ENCODE peak calls at places on chromosomes 3 and 15, in five cellular contexts. One of them, this sample, is unnamed.

GRCh38 chr15:96888764-96889163 is 558.3 kb downstream of the NR2F2 start:
- DNase-seq in spleen: no peak
- DNase-seq in GM12865: no peak
- DNase-seq in GM12878: no peak
- DNase-seq in astrocyte: no peak
- DNase-seq in this sample: no peak

GRCh38 chr3:197317250-197317963 is 19.0 kb upstream of the DLG1 start:
- DNase-seq in GM12878: no peak
- DNase-seq in GM12865: no peak
- DNase-seq in astrocyte: peak; percentile 98
- DNase-seq in spleen: no peak
- DNase-seq in this sample: peak; percentile 91

GRCh38 chr3:62873672-62874397 is 1.4 kb downstream of the CADPS start:
- DNase-seq in GM12865: peak; percentile 9
- DNase-seq in astrocyte: peak; percentile 50
- DNase-seq in GM12878: no peak
- DNase-seq in spleen: peak; percentile 67
- DNase-seq in this sample: no peak

GRCh38 chr3:10219737-10220136 is 28.5 kb upstream of the TATDN2 start:
- DNase-seq in GM12878: no peak
- DNase-seq in spleen: peak; percentile 51
- DNase-seq in GM12865: no peak
- DNase-seq in astrocyte: no peak
- DNase-seq in this sample: no peak

GRCh38 chr3:64395490-64395889 is 170.2 kb upstream of the PRICKLE2 start:
- DNase-seq in GM12878: no peak
- DNase-seq in spleen: no peak
- DNase-seq in GM12865: peak; percentile 21
- DNase-seq in astrocyte: no peak
- DNase-seq in this sample: no peak

GRCh38 chr3:157237886-157238285 is 77.9 kb upstream of the CCNL1 start:
- DNase-seq in spleen: no peak
- DNase-seq in astrocyte: no peak
- DNase-seq in GM12878: no peak
- DNase-seq in GM12865: no peak
- DNase-seq in this sample: no peak

GRCh38 chr15:90402806-90403205 is 14.8 kb downstream of the IQGAP1 start:
- DNase-seq in astrocyte: no peak
- DNase-seq in GM12878: no peak
- DNase-seq in spleen: no peak
- DNase-seq in GM12865: no peak
- DNase-seq in this sample: no peak

GRCh38 chr15:94743668-94744067 is 512.3 kb downstream of the MCTP2 start:
- DNase-seq in astrocyte: no peak
- DNase-seq in GM12878: no peak
- DNase-seq in spleen: no peak
- DNase-seq in GM12865: no peak
- DNase-seq in this sample: no peak

GRCh38 chr3:69890094-69890493 is 109.4 kb upstream of the SAMMSON start:
- DNase-seq in spleen: no peak
- DNase-seq in astrocyte: peak; percentile 23
- DNase-seq in GM12865: no peak
- DNase-seq in GM12878: no peak
- DNase-seq in this sample: no peak

GRCh38 chr3:126137490-126138130 is 42.8 kb downstream of the ALDH1L1 start:
- DNase-seq in GM12865: no peak
- DNase-seq in astrocyte: no peak
- DNase-seq in spleen: peak; percentile 37
- DNase-seq in GM12878: no peak
- DNase-seq in this sample: no peak

GRCh38 chr3:119778811-119779210 is 3.1 kb upstream of the NR1I2 start:
- DNase-seq in GM12878: no peak
- DNase-seq in astrocyte: no peak
- DNase-seq in spleen: no peak
- DNase-seq in GM12865: no peak
- DNase-seq in this sample: no peak

GRCh38 chr15:44300567-44300966 is 12.0 kb downstream of the GOLM2 start:
- DNase-seq in astrocyte: no peak
- DNase-seq in GM12878: no peak
- DNase-seq in GM12865: peak; percentile 18
- DNase-seq in spleen: no peak
- DNase-seq in this sample: no peak

DNA sequence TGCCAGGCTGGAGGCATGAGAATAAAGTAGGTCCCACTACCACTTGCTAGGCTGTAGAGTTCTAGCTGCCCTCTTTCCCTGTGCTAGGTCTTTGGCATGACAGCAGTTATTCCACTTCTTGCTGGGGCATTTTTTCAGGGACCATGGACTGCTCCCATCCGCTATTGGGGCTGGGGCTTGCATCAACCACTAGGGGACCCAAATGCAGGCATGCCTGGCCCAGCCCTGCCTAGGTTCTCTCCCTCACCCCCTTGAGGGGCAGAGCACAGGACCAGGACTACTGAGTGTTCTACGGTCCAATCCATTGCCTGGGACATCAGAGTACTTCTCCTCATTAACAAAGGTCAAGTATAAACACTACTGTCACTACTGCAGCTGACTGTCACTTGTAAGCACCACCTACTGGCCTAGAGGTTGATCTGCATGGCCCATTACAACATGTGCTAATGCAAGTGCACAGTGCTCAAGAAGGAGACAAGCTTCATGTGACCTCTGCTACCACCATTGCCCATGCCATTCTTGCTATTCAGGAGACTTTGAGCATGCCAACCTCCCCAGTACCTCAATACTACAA is 270.5 kb downstream of the MBNL1 start:
- DNase-seq in spleen: no peak
- DNase-seq in astrocyte: no peak
- DNase-seq in GM12865: peak; percentile 42
- DNase-seq in GM12878: no peak
- DNase-seq in this sample: no peak
- TF ChIP-seq CTCF in spleen: no peak
- TF ChIP-seq CTCF in astrocyte: no peak
- TF ChIP-seq CTCF in GM12865: peak; percentile 27
- TF ChIP-seq CTCF in GM12878: no peak
- TF ChIP-seq CTCF in this sample: peak; percentile 1

DNA sequence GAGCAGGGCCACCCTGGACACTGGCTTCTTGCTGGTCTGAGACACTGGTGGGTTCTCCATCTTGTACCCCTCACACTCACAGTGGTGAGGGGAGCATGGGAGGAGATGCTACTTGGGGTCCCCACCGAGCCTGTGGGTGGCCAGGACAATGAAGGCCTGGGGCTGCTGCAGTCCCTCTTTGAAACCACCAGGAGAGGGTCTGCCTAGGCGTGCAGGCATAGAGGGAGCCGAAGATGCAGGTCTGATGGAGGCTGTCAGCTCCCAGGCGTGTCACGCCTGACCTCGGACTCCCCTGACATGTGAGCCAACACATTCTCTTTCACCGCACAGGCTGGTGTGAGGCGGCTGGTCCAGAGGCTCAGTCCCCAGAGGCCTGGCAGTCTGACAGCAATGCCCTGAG is 39.1 kb downstream of the NIPA2 start:
- DNase-seq in spleen: no peak
- DNase-seq in astrocyte: no peak
- DNase-seq in GM12878: no peak
- DNase-seq in GM12865: no peak
- DNase-seq in this sample: no peak
- H3K4me3 ChIP-seq in spleen: no peak overlapping the region
- H3K4me3 ChIP-seq in astrocyte: no peak overlapping the region
- H3K4me3 ChIP-seq in GM12878: no peak overlapping the region
- H3K4me3 ChIP-seq in GM12865: no peak overlapping the region
- H3K4me3 ChIP-seq in this sample: no peak overlapping the region

GRCh38 chr3:195226900-195227447 is 44.0 kb downstream of the XXYLT1 start:
- DNase-seq in astrocyte: no peak
- DNase-seq in spleen: peak; percentile 54
- DNase-seq in GM12865: no peak
- DNase-seq in GM12878: no peak
- DNase-seq in this sample: peak; percentile 44
- TF ChIP-seq CTCF in astrocyte: peak; percentile 24
- TF ChIP-seq CTCF in spleen: no peak
- TF ChIP-seq CTCF in GM12865: peak; percentile 22
- TF ChIP-seq CTCF in GM12878: peak; percentile 27
- TF ChIP-seq CTCF in this sample: peak; percentile 60

GRCh38 chr15:71334434-71334833 is 219.2 kb downstream of the THSD4 start:
- DNase-seq in GM12878: no peak
- DNase-seq in spleen: no peak
- DNase-seq in astrocyte: no peak
- DNase-seq in GM12865: no peak
- DNase-seq in this sample: no peak
- H3K4me3 ChIP-seq in GM12878: no peak overlapping the region
- H3K4me3 ChIP-seq in spleen: no peak overlapping the region
- H3K4me3 ChIP-seq in astrocyte: no peak overlapping the region
- H3K4me3 ChIP-seq in GM12865: no peak overlapping the region
- H3K4me3 ChIP-seq in this sample: no peak overlapping the region

DNA sequence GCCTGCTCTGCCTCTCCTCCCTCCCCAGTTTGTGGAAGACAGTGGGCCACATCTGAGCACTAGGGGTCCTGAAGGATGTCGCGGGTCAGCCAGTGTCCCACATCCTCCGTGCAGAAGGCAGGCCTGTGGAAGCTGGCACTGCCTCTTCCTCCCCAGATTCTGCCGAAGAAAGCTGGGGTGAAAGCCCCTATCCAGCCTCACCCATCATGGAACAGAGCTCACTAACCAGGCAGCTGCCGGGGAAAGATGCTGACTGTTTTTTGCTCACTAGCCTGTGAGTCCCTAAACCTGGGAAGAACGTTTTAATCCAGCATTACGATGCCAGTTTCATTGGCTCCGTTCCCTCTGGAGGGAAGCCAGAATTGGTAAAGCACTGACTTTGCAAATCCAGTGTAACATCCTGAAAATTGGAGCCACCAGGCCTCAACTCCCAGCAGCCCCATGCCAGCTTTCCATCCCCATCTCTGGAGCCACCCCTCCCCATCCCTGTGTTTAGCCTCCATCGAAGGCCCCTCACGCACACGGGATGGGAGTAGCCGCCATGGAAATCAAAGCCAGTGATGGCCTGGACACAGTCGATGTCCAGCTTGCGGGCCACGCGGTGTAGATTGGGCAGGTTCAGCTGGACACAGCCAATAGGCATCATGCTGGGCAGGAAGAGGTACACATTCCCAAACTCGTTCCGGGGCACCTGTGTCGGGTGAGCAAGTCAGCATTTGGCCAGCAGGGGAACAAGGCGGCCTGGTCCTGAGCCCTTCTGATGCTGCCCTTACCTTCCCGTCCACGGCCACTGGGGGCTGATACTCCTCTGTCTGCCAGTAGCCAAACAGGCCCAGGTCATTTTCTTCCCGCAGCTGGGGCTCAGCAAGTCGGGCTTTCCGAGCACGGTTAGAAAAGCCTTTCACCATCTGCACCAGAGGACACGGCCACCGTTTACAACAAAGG is 23.5 kb downstream of the TMEM43 start:
- DNase-seq in astrocyte: no peak
- DNase-seq in GM12865: no peak
- DNase-seq in GM12878: no peak
- DNase-seq in spleen: no peak
- DNase-seq in this sample: no peak
- TF ChIP-seq CTCF in astrocyte: no peak
- TF ChIP-seq CTCF in GM12865: no peak
- TF ChIP-seq CTCF in GM12878: no peak
- TF ChIP-seq CTCF in spleen: no peak
- TF ChIP-seq CTCF in this sample: no peak

This sample was measured in fibroblast of pulmonary artery.